ENCODE peak calls at places on chromosomes 2 and 18, in five cellular contexts. I is HepG2, Y is GM12878, D is K562, W is H1. X is an unnamed sample.

GRCh38 chr2:57848723-57849122 is 197.9 kb upstream of the VRK2 start:
- DNase-seq in D (no peak), Y (no peak), I (no peak), W (no peak), X (no peak)

GRCh38 chr18:60543646-60544045 is 171.1 kb upstream of the MC4R start:
- DNase-seq in D (no peak), Y (no peak), I (no peak), W (no peak), X (no peak)

GRCh38 chr2:86510436-86510933 is 52.8 kb downstream of the CHMP3 start:
- DNase-seq in I (no peak), D (no peak), W (no peak), Y (no peak), X (no peak)

GRCh38 chr2:196823750-196824149 is 14.6 kb upstream of the C2orf66 start:
- DNase-seq in D (no peak), W (no peak), Y (no peak), I (no peak), X (no peak)

GRCh38 chr18:50507120-50507590 is 52.7 kb upstream of the MAPK4 start:
- DNase-seq in D (peak), Y (no peak), I (peak), W (peak), X (no peak)

GRCh38 chr2:68190991-68191731 is 33.5 kb downstream of the PNO1 start:
- DNase-seq in D (no peak), Y (no peak), W (no peak), I (peak), X (peak)

GRCh38 chr2:176297737-176298136 is 28.5 kb downstream of the MTX2 start:
- DNase-seq in D (no peak), Y (no peak), W (no peak), I (no peak), X (no peak)

GRCh38 chr2:120237491-120237902 is 14.3 kb upstream of the TMEM185B start:
- DNase-seq in W (no peak), D (peak), Y (no peak), I (no peak), X (peak)

GRCh38 chr2:223549215-223549614 is 52.9 kb downstream of the SCG2 start:
- DNase-seq in I (peak), W (no peak), D (no peak), Y (no peak), X (peak)

GRCh38 chr18:79523221-79523737 is 127.5 kb downstream of the NFATC1 start:
- DNase-seq in Y (no peak), D (no peak), W (no peak), I (no peak), X (no peak)

GRCh38 chr2:183172220-183172887 is 48.1 kb downstream of the NUP35 start:
- DNase-seq in W (peak), I (no peak), Y (no peak), D (no peak), X (no peak)

GRCh38 chr18:24538421-24539264 is 78.2 kb downstream of the HRH4 start:
- DNase-seq in I (no peak), D (no peak), Y (no peak), W (no peak), X (no peak)

GRCh38 chr2:2256011-2256410 is 75.1 kb downstream of the MYT1L start:
- DNase-seq in W (no peak), D (no peak), Y (no peak), I (no peak), X (no peak)

GRCh38 chr2:235864746-235865535 is 303.2 kb downstream of the GBX2 start:
- DNase-seq in W (no peak), I (no peak), D (no peak), Y (no peak), X (no peak)

GRCh38 chr18:9087144-9087543 is 15.4 kb upstream of the NDUFV2 start:
- DNase-seq in I (no peak), W (no peak), Y (no peak), D (no peak), X (no peak)

GRCh38 chr2:151260492-151261239 is 997 bp downstream of the RBM43 start:
- DNase-seq in D (no peak), Y (peak), I (no peak), W (no peak), X (no peak)

GRCh38 chr2:126227250-126227649 is 428.7 kb upstream of the GYPC start:
- DNase-seq in W (no peak), I (no peak), D (peak), Y (no peak), X (no peak)

GRCh38 chr18:56982756-56983155 is 164.1 kb upstream of the BOD1L2 start:
- DNase-seq in D (no peak), Y (no peak), I (no peak), W (no peak), X (no peak)

GRCh38 chr2:197952540-197953202 is 148.3 kb downstream of the PLCL1 start:
- DNase-seq in W (no peak), Y (peak), I (no peak), D (no peak), X (no peak)

GRCh38 chr18:61992923-61993322 is 100.1 kb upstream of the RNF152 start:
- DNase-seq in Y (no peak), D (no peak), I (peak), W (no peak), X (no peak)

GRCh38 chr2:112542974-112543760 is 902 bp downstream of the POLR1B start:
- DNase-seq in D (no peak), Y (no peak), W (no peak), I (peak), X (peak)

GRCh38 chr2:85909005-85909404 is 20.2 kb upstream of the ST3GAL5 start:
- DNase-seq in I (no peak), Y (no peak), W (no peak), D (no peak), X (no peak)

GRCh38 chr2:218259099-218259921 is 1.5 kb upstream of the GPBAR1 start:
- DNase-seq in Y (no peak), W (no peak), D (no peak), I (no peak), X (no peak)

GRCh38 chr2:152405206-152406118 is 70.5 kb downstream of the FMNL2 start:
- DNase-seq in Y (no peak), D (no peak), W (no peak), I (peak), X (peak)
- TF ChIP-seq ATF3 in Y (no peak), D (no peak), W (no peak), I (peak), X (no peak)

GRCh38 chr2:98300475-98300874 is 45.8 kb upstream of the CNGA3 start:
- DNase-seq in W (no peak), Y (no peak), D (no peak), I (no peak), X (no peak)
- TF ChIP-seq SRF in W (no peak), Y (no peak), D (no peak), I (no peak), X (no peak)

GRCh38 chr2:6927753-6928152 is 10.5 kb downstream of the RNF144A start:
- DNase-seq in Y (no peak), I (no peak), W (no peak), D (no peak), X (no peak)
- TF ChIP-seq ATF3 in Y (no peak), I (no peak), W (no peak), D (no peak), X (no peak)

DNA sequence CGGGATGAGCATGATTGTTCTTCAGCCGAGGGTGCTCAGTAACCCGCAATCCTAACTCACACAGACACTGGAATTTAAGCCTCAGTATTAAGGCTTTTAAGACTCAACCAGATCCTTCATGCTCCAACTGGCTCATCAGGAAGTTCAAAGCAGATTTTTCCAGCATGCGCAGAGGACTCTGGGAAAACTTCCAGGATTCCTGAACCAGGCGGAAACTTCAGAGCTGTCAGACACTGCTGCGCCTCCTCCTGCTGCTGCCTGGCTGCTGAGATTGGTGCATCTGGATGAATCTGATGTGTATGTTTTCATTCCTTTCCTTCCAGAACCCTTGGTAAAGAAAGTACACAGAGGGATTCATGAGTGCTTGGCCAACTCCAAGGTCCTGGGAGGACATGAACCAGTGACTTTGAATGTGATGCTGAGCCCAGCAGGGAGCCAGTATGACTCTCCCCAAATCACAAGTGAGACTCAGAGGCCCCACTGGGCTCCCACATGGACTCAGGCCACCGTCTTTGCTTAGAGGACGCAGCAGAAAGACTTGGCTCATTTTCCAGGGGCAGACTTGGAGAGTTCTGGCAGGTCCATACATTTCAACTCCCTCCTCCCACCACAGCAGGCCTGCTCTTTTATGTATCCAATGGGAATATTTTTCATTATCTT is 143.5 kb upstream of the HDAC4 start:
- DNase-seq in I (no peak), W (no peak), D (no peak), Y (no peak), X (no peak)
- TF ChIP-seq SRF in I (no peak), W (no peak), D (no peak), Y (no peak), X (no peak)

GRCh38 chr18:70577023-70577420 is 288.2 kb downstream of the SOCS6 start:
- DNase-seq in I (no peak), D (no peak), W (no peak), Y (no peak), X (no peak)
- TF ChIP-seq ATF3 in I (no peak), D (no peak), W (no peak), Y (no peak), X (no peak)

DNA sequence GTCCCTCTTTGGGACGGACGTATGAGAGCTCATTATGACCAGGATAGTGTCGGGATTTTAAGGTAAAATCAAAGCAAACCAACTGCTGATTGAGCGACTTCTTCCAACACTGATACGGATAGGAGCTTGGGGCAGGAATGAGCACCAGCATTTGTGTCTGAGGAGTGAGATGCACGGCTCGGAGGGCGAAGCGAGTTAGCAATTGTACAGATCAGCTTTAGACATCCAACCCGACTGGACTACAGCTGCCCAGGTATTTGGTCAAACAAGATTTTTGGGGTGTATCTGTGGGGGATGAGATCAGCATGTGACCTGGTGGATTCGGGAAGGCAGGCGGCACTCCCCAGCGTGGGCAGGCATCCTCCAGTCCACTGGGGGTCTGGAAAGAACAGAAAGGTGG is 76.1 kb downstream of the NDUFA10 start:
- DNase-seq in W (no peak), Y (no peak), D (no peak), I (no peak), X (no peak)
- TF ChIP-seq SRF in W (no peak), Y (no peak), D (no peak), I (no peak), X (no peak)

DNA sequence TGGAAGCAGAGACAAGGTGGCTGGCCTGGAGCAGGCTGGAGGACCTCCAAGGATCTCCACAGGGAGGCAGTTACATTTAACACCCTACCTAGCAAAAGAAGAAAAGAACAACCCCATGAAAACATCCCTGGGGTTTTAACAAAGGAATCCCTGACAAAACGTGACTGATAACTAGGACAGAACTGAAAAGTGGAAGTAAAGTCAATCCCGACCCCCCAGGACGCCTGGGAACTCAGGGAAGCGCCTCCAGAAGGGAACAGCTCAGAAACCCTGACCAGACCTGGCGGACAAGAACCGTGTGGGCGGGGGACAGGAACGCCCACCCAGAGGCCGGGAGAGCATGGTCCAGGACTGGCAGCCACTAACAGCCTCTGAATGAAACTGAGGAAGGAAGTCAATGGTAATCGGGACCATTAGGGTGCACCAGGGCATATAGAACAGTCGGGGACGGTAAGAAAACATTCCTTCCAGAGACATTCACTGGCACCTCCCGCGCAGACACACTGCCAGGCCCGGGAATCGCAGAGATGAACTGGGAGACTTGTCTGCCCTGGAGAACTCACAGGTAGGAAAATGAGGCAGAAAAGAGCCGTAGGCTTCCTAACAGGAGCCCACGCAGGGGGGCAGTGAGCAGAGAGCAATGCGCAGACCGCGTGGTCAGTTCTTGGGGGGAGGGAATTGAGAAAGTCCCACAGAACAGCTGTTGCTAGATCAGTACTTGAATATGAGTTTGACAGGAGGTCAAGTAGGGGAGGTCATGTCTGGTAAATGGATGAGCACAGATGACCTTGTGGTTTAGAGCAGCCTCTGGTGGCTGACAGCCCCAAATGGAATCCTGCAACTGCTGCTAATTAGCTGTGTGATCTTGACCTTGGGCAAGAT is 1.3 kb upstream of the TBC1D8 start:
- DNase-seq in D (no peak), I (peak), W (peak), Y (peak), X (peak)
- TF ChIP-seq ATF3 in D (no peak), I (no peak), W (no peak), Y (no peak), X (no peak)

X was measured in HCT116.